ENCODE peak calls at places on chromosomes 2 and 18, in four cellular contexts. I is activated T-cell treated with anti-CD3 and anti-CD28 coated beads, Interleukin-2, amount 50 U/mL, for 72 hours; P is nucleus accumbens; K is cardiac muscle cell. L is an unnamed sample.

GRCh38 chr2:188122983-188123382 is 168.7 kb upstream of the GULP1 start:
- DNase-seq in I (no peak), P (no peak), K (no peak), L (no peak)

GRCh38 chr2:230642966-230643365 is 69.7 kb upstream of the CAB39 start:
- DNase-seq in I (no peak), P (no peak), K (no peak), L (no peak)

GRCh38 chr2:235570256-235570655 is 76.4 kb downstream of the AGAP1 start:
- DNase-seq in I (no peak), P (no peak), K (peak; percentile 34), L (no peak)

GRCh38 chr18:31424383-31424988 is 23.1 kb upstream of the DSG3 start:
- DNase-seq in I (peak; percentile 10), P (no peak), K (peak; percentile 59), L (no peak)

GRCh38 chr2:200966770-200967169 is 3.3 kb upstream of the ORC2 start:
- DNase-seq in I (no peak), P (no peak), K (peak; percentile 89), L (no peak)

GRCh38 chr2:46776687-46777327 is 138.8 kb downstream of the MCFD2 start:
- DNase-seq in I (peak; percentile 62), P (no peak), K (peak; percentile 80), L (peak; percentile 76)

GRCh38 chr2:60581461-60582282 is 28.2 kb upstream of the BCL11A start:
- DNase-seq in I (peak; percentile 76), P (peak; percentile 21), K (peak; percentile 61), L (peak; percentile 45)

GRCh38 chr2:231306791-231307440 is 88.6 kb upstream of the B3GNT7 start:
- DNase-seq in I (no peak), P (no peak), K (no peak), L (no peak)

GRCh38 chr2:131046580-131047274 is 46.5 kb downstream of the FAM168B start:
- DNase-seq in I (no peak), P (no peak), K (no peak), L (no peak)

GRCh38 chr2:160652236-160652635 is 158.6 kb upstream of the RBMS1 start:
- DNase-seq in I (peak; percentile 67), P (no peak), K (peak; percentile 68), L (no peak)

GRCh38 chr2:19046986-19047780 is 311.2 kb downstream of the OSR1 start:
- DNase-seq in I (no peak), P (no peak), K (peak; percentile 56), L (no peak)

GRCh38 chr2:60853512-60853911 is 27.9 kb upstream of the REL start:
- DNase-seq in I (no peak), P (no peak), K (no peak), L (no peak)

GRCh38 chr2:46657042-46657504 is 177.7 kb downstream of the TMEM247 start:
- DNase-seq in I (no peak), P (no peak), K (peak; percentile 91), L (no peak)

GRCh38 chr2:11562011-11562410 is 28.2 kb downstream of the GREB1 start:
- DNase-seq in I (no peak), P (no peak), K (no peak), L (no peak)

GRCh38 chr2:171878481-171878993 is 15.5 kb downstream of the SLC25A12 start:
- DNase-seq in I (no peak), P (no peak), K (peak; percentile 90), L (no peak)

GRCh38 chr2:28408764-28409599 is 16.3 kb downstream of the FOSL2 start:
- DNase-seq in I (peak; percentile 86), P (no peak), K (peak; percentile 66), L (peak; percentile 92)

L was measured in dermis microvascular lymphatic vessel endothelial cell.